ENCODE peak calls at places on chromosomes 11 and 22, in seven cellular contexts. One of them, this sample, is unnamed.

GRCh38 chr11:43074810-43075209 is 237.0 kb upstream of the API5 start:
- DNase-seq in A549: no peak
- DNase-seq in IMR-90: no peak
- DNase-seq in body of pancreas: no peak
- DNase-seq in stomach: no peak
- DNase-seq in tibial nerve: no peak
- DNase-seq in K562: no peak
- DNase-seq in this sample: no peak

GRCh38 chr11:67248653-67249052 is 17.6 kb upstream of the GRK2 start:
- DNase-seq in A549: no peak
- DNase-seq in IMR-90: no peak
- DNase-seq in body of pancreas: no peak
- DNase-seq in stomach: no peak
- DNase-seq in tibial nerve: no peak
- DNase-seq in K562: no peak
- DNase-seq in this sample: no peak

GRCh38 chr11:44186531-44186930 is 91.1 kb downstream of the EXT2 start:
- DNase-seq in A549: no peak
- DNase-seq in IMR-90: no peak
- DNase-seq in body of pancreas: no peak
- DNase-seq in stomach: no peak
- DNase-seq in tibial nerve: no peak
- DNase-seq in K562: no peak
- DNase-seq in this sample: no peak

GRCh38 chr11:34002420-34002819 is 49.1 kb upstream of the CAPRIN1 start:
- DNase-seq in A549: no peak
- DNase-seq in IMR-90: no peak
- DNase-seq in body of pancreas: peak; percentile 43
- DNase-seq in stomach: peak; percentile 57
- DNase-seq in tibial nerve: no peak
- DNase-seq in K562: no peak
- DNase-seq in this sample: no peak

GRCh38 chr11:88849368-88849767 is 216.4 kb downstream of the GRM5 start:
- DNase-seq in A549: no peak
- DNase-seq in IMR-90: peak; percentile 68
- DNase-seq in body of pancreas: no peak
- DNase-seq in stomach: no peak
- DNase-seq in tibial nerve: no peak
- DNase-seq in K562: no peak
- DNase-seq in this sample: no peak

GRCh38 chr11:36233226-36233625 is 56.0 kb downstream of the COMMD9 start:
- DNase-seq in A549: no peak
- DNase-seq in IMR-90: peak; percentile 16
- DNase-seq in body of pancreas: no peak
- DNase-seq in stomach: no peak
- DNase-seq in tibial nerve: no peak
- DNase-seq in K562: no peak
- DNase-seq in this sample: no peak

GRCh38 chr11:118004543-118005223 is 18.5 kb downstream of the IL10RA start:
- DNase-seq in A549: no peak
- DNase-seq in IMR-90: no peak
- DNase-seq in body of pancreas: no peak
- DNase-seq in stomach: no peak
- DNase-seq in tibial nerve: no peak
- DNase-seq in K562: peak; percentile 54
- DNase-seq in this sample: no peak

GRCh38 chr11:128848815-128849455 is 18.2 kb downstream of the KCNJ1 start:
- DNase-seq in A549: peak; percentile 29
- DNase-seq in IMR-90: peak; percentile 12
- DNase-seq in body of pancreas: peak; percentile 75
- DNase-seq in stomach: peak; percentile 57
- DNase-seq in tibial nerve: peak; percentile 31
- DNase-seq in K562: peak; percentile 46
- DNase-seq in this sample: peak; percentile 57

GRCh38 chr22:46775364-46775758 is 12.9 kb downstream of the TBC1D22A start:
- DNase-seq in A549: no peak
- DNase-seq in IMR-90: no peak
- DNase-seq in body of pancreas: no peak
- DNase-seq in stomach: no peak
- DNase-seq in tibial nerve: no peak
- DNase-seq in K562: no peak
- DNase-seq in this sample: no peak

GRCh38 chr22:24118689-24119384 is 62.5 kb upstream of the SUSD2 start:
- DNase-seq in A549: no peak
- DNase-seq in IMR-90: no peak
- DNase-seq in body of pancreas: no peak
- DNase-seq in stomach: no peak
- DNase-seq in tibial nerve: no peak
- DNase-seq in K562: no peak
- DNase-seq in this sample: no peak

GRCh38 chr22:27686534-27686933 is 115.0 kb downstream of the MN1 start:
- DNase-seq in A549: peak; percentile 74
- DNase-seq in IMR-90: peak; percentile 85
- DNase-seq in body of pancreas: peak; percentile 68
- DNase-seq in stomach: peak; percentile 87
- DNase-seq in tibial nerve: no peak
- DNase-seq in K562: peak; percentile 27
- DNase-seq in this sample: peak; percentile 68

GRCh38 chr22:40723396-40723933 is 44.2 kb downstream of the MCHR1 start:
- DNase-seq in A549: no peak
- DNase-seq in IMR-90: no peak
- DNase-seq in body of pancreas: no peak
- DNase-seq in stomach: no peak
- DNase-seq in tibial nerve: no peak
- DNase-seq in K562: no peak
- DNase-seq in this sample: no peak

GRCh38 chr11:58770627-58771457 is 39.1 kb upstream of the GLYAT start:
- DNase-seq in A549: no peak
- DNase-seq in IMR-90: peak; percentile 13
- DNase-seq in body of pancreas: no peak
- DNase-seq in stomach: no peak
- DNase-seq in tibial nerve: no peak
- DNase-seq in K562: peak; percentile 77
- DNase-seq in this sample: peak; percentile 51

GRCh38 chr22:29780781-29781676 is 13.9 kb downstream of the UQCR10 start:
- DNase-seq in A549: no peak
- DNase-seq in IMR-90: peak; percentile 85
- DNase-seq in body of pancreas: no peak
- DNase-seq in stomach: no peak
- DNase-seq in tibial nerve: no peak
- DNase-seq in K562: peak; percentile 89
- DNase-seq in this sample: peak; percentile 61

GRCh38 chr11:35304393-35304790 is 115.0 kb downstream of the SLC1A2 start:
- DNase-seq in A549: peak; percentile 24
- DNase-seq in IMR-90: peak; percentile 88
- DNase-seq in body of pancreas: no peak
- DNase-seq in stomach: no peak
- DNase-seq in tibial nerve: no peak
- DNase-seq in K562: no peak
- DNase-seq in this sample: no peak

GRCh38 chr11:1934326-1935155 is 12.6 kb upstream of the MRPL23 start:
- DNase-seq in A549: no peak
- DNase-seq in IMR-90: no peak
- DNase-seq in body of pancreas: no peak
- DNase-seq in stomach: no peak
- DNase-seq in tibial nerve: no peak
- DNase-seq in K562: no peak
- DNase-seq in this sample: no peak

GRCh38 chr11:128607819-128608218 is 20.5 kb upstream of the ETS1 start:
- DNase-seq in A549: no peak
- DNase-seq in IMR-90: no peak
- DNase-seq in body of pancreas: no peak
- DNase-seq in stomach: peak; percentile 78
- DNase-seq in tibial nerve: no peak
- DNase-seq in K562: no peak
- DNase-seq in this sample: no peak

GRCh38 chr22:23127788-23128187 is 14.0 kb downstream of the RSPH14 start:
- DNase-seq in A549: no peak
- DNase-seq in IMR-90: no peak
- DNase-seq in body of pancreas: no peak
- DNase-seq in stomach: no peak
- DNase-seq in tibial nerve: no peak
- DNase-seq in K562: no peak
- DNase-seq in this sample: no peak

GRCh38 chr11:121366970-121367369 is 74.4 kb downstream of the SC5D start:
- DNase-seq in A549: no peak
- DNase-seq in IMR-90: no peak
- DNase-seq in body of pancreas: no peak
- DNase-seq in stomach: no peak
- DNase-seq in tibial nerve: no peak
- DNase-seq in K562: no peak
- DNase-seq in this sample: no peak

GRCh38 chr11:76445122-76446084 is 585 bp downstream of the EMSY start:
- DNase-seq in A549: peak; percentile 87
- DNase-seq in IMR-90: peak; percentile 90
- DNase-seq in body of pancreas: peak; percentile 78
- DNase-seq in stomach: peak; percentile 66
- DNase-seq in tibial nerve: peak; percentile 61
- DNase-seq in K562: peak; percentile 85
- DNase-seq in this sample: peak; percentile 63
- TF ChIP-seq POLR2A in A549: peak; percentile 31
- TF ChIP-seq POLR2A in IMR-90: peak; percentile 89
- TF ChIP-seq POLR2A in body of pancreas: peak; percentile 27
- TF ChIP-seq POLR2A in stomach: no peak
- TF ChIP-seq POLR2A in tibial nerve: no peak
- TF ChIP-seq POLR2A in K562: peak; percentile 61
- TF ChIP-seq POLR2A in this sample: peak; percentile 70

DNA sequence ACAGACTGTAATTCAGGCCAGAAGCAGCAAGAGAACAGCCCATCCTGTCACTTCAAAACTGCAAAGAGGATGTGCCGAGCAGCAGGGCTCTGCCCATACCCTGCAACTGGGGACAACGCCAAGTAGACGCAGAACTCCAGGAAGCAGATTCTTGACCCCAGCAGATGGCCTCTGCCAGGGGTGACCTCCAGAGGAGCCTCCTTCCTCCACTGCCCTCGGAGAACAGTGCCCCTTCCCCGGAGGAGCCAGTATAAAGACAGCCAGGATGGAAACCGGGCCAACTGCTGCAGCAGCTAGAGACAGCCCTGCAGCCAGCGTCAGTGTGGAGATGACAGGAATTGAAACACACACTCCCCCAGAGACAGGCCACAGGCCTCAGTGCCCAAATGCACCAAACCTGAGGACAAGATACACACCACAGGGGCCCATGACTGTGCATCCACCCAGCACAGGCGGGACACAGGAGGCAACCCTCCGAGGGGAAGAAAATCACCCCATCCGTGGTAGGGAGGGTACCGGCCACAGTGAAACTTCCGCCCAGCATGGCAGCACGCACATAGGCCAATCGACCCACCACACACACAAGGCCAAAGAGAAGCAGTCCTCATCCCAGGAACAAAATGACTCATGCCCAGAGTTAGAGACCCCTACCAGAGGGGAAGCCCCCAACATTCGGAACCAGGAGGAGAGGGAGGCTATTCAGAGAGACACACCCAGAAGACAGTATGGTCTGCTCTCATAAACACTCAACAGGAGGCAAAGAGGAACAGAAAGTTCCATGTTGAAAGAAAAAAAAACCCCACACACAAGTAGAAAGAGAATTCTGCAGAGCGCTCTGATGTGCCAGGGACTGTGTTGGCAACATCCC is 5.6 kb downstream of the AHNAK start:
- DNase-seq in A549: no peak
- DNase-seq in IMR-90: peak; percentile 4
- DNase-seq in body of pancreas: no peak
- DNase-seq in stomach: no peak
- DNase-seq in tibial nerve: no peak
- DNase-seq in K562: no peak
- DNase-seq in this sample: no peak
- TF ChIP-seq POLR2A in A549: no peak
- TF ChIP-seq POLR2A in IMR-90: no peak
- TF ChIP-seq POLR2A in body of pancreas: no peak
- TF ChIP-seq POLR2A in stomach: no peak
- TF ChIP-seq POLR2A in tibial nerve: no peak
- TF ChIP-seq POLR2A in K562: no peak
- TF ChIP-seq POLR2A in this sample: no peak

GRCh38 chr22:42863349-42863911 is 6.4 kb upstream of the ARFGAP3 start:
- DNase-seq in A549: no peak
- DNase-seq in IMR-90: peak; percentile 88
- DNase-seq in body of pancreas: no peak
- DNase-seq in stomach: no peak
- DNase-seq in tibial nerve: no peak
- DNase-seq in K562: no peak
- DNase-seq in this sample: no peak
- TF ChIP-seq POLR2A in A549: no peak
- TF ChIP-seq POLR2A in IMR-90: no peak
- TF ChIP-seq POLR2A in body of pancreas: no peak
- TF ChIP-seq POLR2A in stomach: no peak
- TF ChIP-seq POLR2A in tibial nerve: no peak
- TF ChIP-seq POLR2A in K562: no peak
- TF ChIP-seq POLR2A in this sample: no peak

DNA sequence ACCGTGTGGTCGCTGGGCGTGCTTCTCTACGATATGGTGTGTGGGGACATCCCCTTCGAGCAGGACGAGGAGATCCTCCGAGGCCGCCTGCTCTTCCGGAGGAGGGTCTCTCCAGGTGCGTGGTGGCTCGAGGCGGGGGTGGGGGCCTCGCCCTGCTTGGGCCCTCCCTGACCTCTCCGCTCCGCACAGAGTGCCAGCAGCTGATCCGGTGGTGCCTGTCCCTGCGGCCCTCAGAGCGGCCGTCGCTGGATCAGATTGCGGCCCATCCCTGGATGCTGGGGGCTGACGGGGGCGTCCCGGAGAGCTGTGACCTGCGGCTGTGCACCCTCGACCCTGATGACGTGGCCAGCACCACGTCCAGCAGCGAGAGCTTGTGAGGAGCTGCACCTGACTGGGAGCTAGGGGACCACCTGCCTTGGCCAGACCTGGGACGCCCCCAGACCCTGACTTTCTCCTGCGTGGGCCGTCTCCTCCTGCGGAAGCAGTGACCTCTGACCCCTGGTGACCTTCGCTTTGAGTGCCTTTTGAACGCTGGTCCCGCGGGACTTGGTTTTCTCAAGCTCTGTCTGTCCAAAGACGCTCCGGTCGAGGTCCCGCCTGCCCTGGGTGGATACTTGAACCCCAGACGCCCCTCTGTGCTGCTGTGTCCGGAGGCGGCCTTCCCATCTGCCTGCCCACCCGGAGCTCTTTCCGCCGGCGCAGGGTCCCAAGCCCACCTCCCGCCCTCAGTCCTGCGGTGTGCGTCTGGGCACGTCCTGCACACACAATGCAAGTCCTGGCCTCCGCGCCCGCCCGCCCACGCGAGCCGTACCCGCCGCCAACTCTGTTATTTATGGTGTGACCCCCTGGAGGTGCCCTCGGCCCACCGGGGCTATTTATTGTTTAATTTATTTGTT is 2.4 kb downstream of the PIM3 start:
- DNase-seq in A549: no peak
- DNase-seq in IMR-90: no peak
- DNase-seq in body of pancreas: peak; percentile 25
- DNase-seq in stomach: peak; percentile 30
- DNase-seq in tibial nerve: no peak
- DNase-seq in K562: no peak
- DNase-seq in this sample: no peak
- TF ChIP-seq POLR2A in A549: no peak
- TF ChIP-seq POLR2A in IMR-90: no peak
- TF ChIP-seq POLR2A in body of pancreas: peak; percentile 43
- TF ChIP-seq POLR2A in stomach: no peak
- TF ChIP-seq POLR2A in tibial nerve: no peak
- TF ChIP-seq POLR2A in K562: no peak
- TF ChIP-seq POLR2A in this sample: no peak

This sample was measured in H54.